ENCODE peak calls at places on chromosome 2, in five cellular contexts. L is cardiac fibroblast, C is dorsolateral prefrontal cortex, N is right lobe of liver, U is AG04450. J is an unnamed sample.

GRCh38 chr2:76387294-76387693 is 676.6 kb upstream of the GCFC2 start:
- DNase-seq in N (no peak), L (no peak), U (no peak), C (no peak), J (no peak)

GRCh38 chr2:215619022-215619958 is 183.4 kb upstream of the FN1 start:
- DNase-seq in C (no peak), N (no peak), U (no peak), L (peak; percentile 90), J (no peak)

GRCh38 chr2:236129935-236130334 is 38.3 kb downstream of the GBX2 start:
- DNase-seq in L (no peak), C (no peak), N (no peak), U (no peak), J (no peak)

GRCh38 chr2:33188799-33189198 is 242.0 kb downstream of the LTBP1 start:
- DNase-seq in L (no peak), U (no peak), N (no peak), C (no peak), J (no peak)

GRCh38 chr2:240872317-240873097 is 3.9 kb downstream of the AGXT start:
- DNase-seq in L (no peak), U (no peak), N (peak; percentile 63), C (no peak), J (no peak)

GRCh38 chr2:128376241-128377041 is 57.8 kb upstream of the HS6ST1 start:
- DNase-seq in U (no peak), C (no peak), N (peak; percentile 28), L (no peak), J (no peak)

GRCh38 chr2:1698188-1698945 is 45.9 kb downstream of the PXDN start:
- DNase-seq in U (no peak), N (no peak), L (peak; percentile 40), C (no peak), J (no peak)

GRCh38 chr2:202510911-202511310 is 123.9 kb upstream of the FAM117B start:
- DNase-seq in C (no peak), U (no peak), N (no peak), L (peak; percentile 84), J (no peak)

GRCh38 chr2:240733803-240734495 is 42.3 kb downstream of the AQP12A start:
- DNase-seq in C (no peak), N (no peak), U (no peak), L (no peak), J (no peak)

GRCh38 chr2:25664531-25665307 is 8.7 kb downstream of the DTNB start:
- DNase-seq in N (no peak), U (peak; percentile 44), C (no peak), L (peak; percentile 80), J (peak; percentile 16)

GRCh38 chr2:47559079-47559684 is 156.2 kb downstream of the MSH2 start:
- DNase-seq in C (no peak), L (no peak), U (no peak), N (no peak), J (no peak)

GRCh38 chr2:64018715-64019082 is 529 bp downstream of the VPS54 start:
- DNase-seq in N (peak; percentile 74), L (peak; percentile 58), U (no peak), C (peak; percentile 55), J (no peak)

GRCh38 chr2:126835811-126836210 is 62.9 kb upstream of the TEX51 start:
- DNase-seq in N (no peak), C (no peak), L (no peak), U (no peak), J (peak; percentile 37)

GRCh38 chr2:125397535-125398251 is 1258.3 kb upstream of the GYPC start:
- DNase-seq in N (no peak), C (no peak), L (no peak), U (no peak), J (no peak)

GRCh38 chr2:101120124-101120996 is 30.8 kb downstream of the TBC1D8 start:
- DNase-seq in U (no peak), C (no peak), L (peak; percentile 67), N (peak; percentile 96), J (peak; percentile 51)

GRCh38 chr2:166521155-166521554 is 27.1 kb upstream of the SCN7A start:
- DNase-seq in L (no peak), C (no peak), U (no peak), N (no peak), J (no peak)

GRCh38 chr2:177283871-177284270 is 19.3 kb upstream of the NFE2L2 start:
- DNase-seq in N (no peak), L (no peak), U (no peak), C (no peak), J (no peak)

GRCh38 chr2:71788186-71788525 is 334.8 kb downstream of the DYSF start:
- DNase-seq in L (no peak), C (no peak), N (no peak), U (no peak), J (no peak)

GRCh38 chr2:209445485-209445884 is 21.6 kb downstream of the MAP2 start:
- DNase-seq in C (no peak), U (no peak), L (no peak), N (no peak), J (no peak)

GRCh38 chr2:240365971-240366471 is 69.4 kb upstream of the GPC1 start:
- DNase-seq in U (no peak), C (no peak), L (no peak), N (no peak), J (no peak)

GRCh38 chr2:156483741-156484173 is 47.6 kb downstream of the GPD2 start:
- DNase-seq in U (no peak), N (no peak), C (no peak), L (no peak), J (peak; percentile 65)

GRCh38 chr2:84314901-84315330 is 144.2 kb downstream of the SUCLG1 start:
- DNase-seq in L (peak; percentile 82), N (peak; percentile 88), C (peak; percentile 87), U (peak; percentile 45), J (peak; percentile 86)

GRCh38 chr2:170999654-171000053 is 70.6 kb downstream of the GORASP2 start:
- DNase-seq in N (no peak), U (no peak), C (no peak), L (no peak), J (no peak)

GRCh38 chr2:237179161-237179560 is 93.5 kb downstream of the COPS8 start:
- DNase-seq in N (no peak), L (no peak), C (no peak), U (no peak), J (no peak)

GRCh38 chr2:120819720-120820210 is 84.1 kb downstream of the GLI2 start:
- DNase-seq in U (no peak), C (no peak), L (no peak), N (no peak), J (no peak)

GRCh38 chr2:20650412-20650879 is 452 bp downstream of the HS1BP3 start:
- DNase-seq in C (peak; percentile 45), N (no peak), L (peak; percentile 56), U (no peak), J (no peak)

GRCh38 chr2:9145109-9145751 is 61.4 kb upstream of the ASAP2 start:
- DNase-seq in U (peak; percentile 15), N (no peak), L (peak; percentile 91), C (no peak), J (no peak)

GRCh38 chr2:228669751-228670150 is 488.3 kb upstream of the SPHKAP start:
- DNase-seq in L (no peak), N (no peak), C (no peak), U (no peak), J (no peak)

GRCh38 chr2:228678110-228678509 is 496.6 kb upstream of the SPHKAP start:
- DNase-seq in N (no peak), L (no peak), C (no peak), U (no peak), J (no peak)

GRCh38 chr2:228675715-228676114 is 494.2 kb upstream of the SPHKAP start:
- DNase-seq in C (no peak), L (no peak), U (no peak), N (no peak), J (no peak)

GRCh38 chr2:228674155-228674554 is 492.7 kb upstream of the SPHKAP start:
- DNase-seq in L (no peak), N (no peak), U (no peak), C (no peak), J (no peak)

DNA sequence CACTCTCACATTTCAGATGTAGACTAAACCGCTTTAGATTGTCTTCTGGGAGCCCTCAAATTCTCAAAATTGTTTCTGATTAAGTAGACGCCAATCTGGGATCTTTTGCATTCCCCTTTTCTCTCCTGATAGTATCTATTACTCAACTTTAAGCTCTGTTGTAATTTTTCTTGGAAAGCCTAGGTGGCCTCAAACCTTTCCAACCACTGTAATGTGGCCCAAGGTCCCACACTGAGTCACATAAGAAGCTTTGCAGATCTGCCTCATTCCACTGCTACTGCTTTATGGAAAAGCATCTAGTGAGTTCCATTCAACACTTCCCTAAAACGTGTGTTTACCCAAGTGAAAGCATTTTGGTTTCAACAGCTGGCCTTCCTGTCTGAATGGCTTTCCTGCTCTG is 493.6 kb upstream of the SPHKAP start:
- DNase-seq in N (no peak), U (no peak), L (peak; percentile 84), C (no peak), J (no peak)
- H3K4me3 ChIP-seq in N (no peak overlapping the region), U (no peak overlapping the region), L (no peak overlapping the region), C (no peak overlapping the region), J (no peak overlapping the region)

DNA sequence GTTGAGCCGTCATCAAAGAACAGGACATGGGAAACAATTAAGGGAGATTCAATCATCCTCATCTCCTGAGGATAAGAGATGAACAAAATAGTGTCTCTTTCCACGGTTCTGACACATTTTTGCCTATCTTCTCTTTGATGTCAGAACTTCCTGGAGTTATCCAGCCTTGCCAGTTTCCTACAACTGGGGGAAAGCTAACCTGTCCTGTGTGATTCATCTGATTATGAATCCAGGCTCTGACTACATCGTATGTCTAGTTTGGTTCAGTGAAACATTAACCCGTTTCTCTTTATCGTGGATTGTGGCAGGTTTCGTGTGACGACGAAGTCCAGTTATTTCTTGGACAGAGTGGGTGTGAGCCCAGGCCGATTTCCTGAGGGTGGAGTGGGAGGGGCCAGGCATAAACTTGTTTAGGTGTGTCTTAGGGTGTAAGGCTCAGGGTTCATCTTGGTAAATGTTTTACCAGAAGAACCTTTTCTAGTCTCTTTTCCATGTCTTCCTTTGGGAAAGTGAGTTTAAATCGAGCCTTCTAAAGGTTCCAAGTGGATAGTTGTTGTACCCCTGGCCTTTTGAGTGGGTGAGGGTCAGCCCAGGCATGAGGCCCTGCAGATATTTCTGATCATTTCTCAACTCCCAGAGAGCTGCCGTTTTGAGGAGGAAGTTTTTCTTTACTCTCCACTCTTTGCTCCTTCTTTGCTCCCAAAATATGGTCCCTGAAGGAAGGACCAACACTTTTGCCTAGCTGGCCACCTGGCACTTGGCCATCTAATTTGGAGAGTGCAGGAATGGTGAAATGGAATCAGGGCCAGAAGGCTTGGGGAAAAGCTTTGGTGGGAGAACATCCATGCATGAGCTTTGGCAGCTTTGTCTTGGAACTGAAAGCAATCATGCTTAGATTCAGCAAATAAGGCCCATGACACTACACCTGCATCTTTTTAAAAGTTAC is 50.4 kb upstream of the FZD5 start:
- DNase-seq in C (no peak), N (peak; percentile 89), L (no peak), U (no peak), J (no peak)
- H3K4me3 ChIP-seq in C (no peak overlapping the region), N (peak overlapping the region; percentile 24), L (no peak overlapping the region), U (no peak overlapping the region), J (no peak overlapping the region)

DNA sequence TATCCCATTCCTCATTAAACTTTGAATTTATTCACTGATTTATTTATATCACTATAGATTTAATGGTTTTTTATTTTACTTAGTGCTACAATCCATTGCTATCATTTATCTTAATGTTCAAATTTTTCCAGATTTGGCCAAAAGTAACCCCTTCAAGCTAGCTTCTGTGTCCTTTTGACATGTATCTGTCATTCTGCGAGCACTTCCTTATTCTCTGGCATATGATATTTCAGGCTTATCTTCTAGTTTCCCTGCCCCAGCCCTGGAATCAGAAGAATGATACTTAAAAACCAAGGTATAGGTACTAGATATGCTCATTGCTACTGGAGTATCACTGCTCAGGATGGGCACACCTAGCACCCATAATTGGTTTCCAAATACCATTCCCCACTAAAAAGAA is 28.5 kb downstream of the SRBD1 start:
- DNase-seq in U (no peak), L (no peak), C (no peak), N (no peak), J (no peak)
- H3K4me3 ChIP-seq in U (no peak overlapping the region), L (no peak overlapping the region), C (no peak overlapping the region), N (no peak overlapping the region), J (no peak overlapping the region)

GRCh38 chr2:3105814-3106569 is 271.6 kb downstream of the EIPR1 start:
- DNase-seq in N (no peak), U (no peak), L (no peak), C (no peak), J (no peak)
- H3K4me3 ChIP-seq in N (no peak overlapping the region), U (no peak overlapping the region), L (no peak overlapping the region), C (no peak overlapping the region), J (no peak overlapping the region)

J was measured in SJSA1.